ENCODE peak calls at places on chromosomes 5 and 9, in four cellular contexts. N is HCT116, I is lower lobe of right lung, R is lung. C is an unnamed sample. For H3K4me1, the result is how much of the 10 kb centered on the place peaks cover.

GRCh38 chr9:78393340-78393739 is 96.4 kb downstream of the PSAT1 start:
- DNase-seq in N (no peak), I (no peak), R (no peak), C (no peak)

GRCh38 chr9:108889649-108890067 is 27.6 kb downstream of the ACTL7A start:
- DNase-seq in N (peak), I (no peak), R (no peak), C (no peak)

GRCh38 chr5:57298985-57299491 is 125.2 kb downstream of the GPBP1 start:
- DNase-seq in N (peak), I (no peak), R (peak), C (peak)

GRCh38 chr5:142063878-142064331 is 44.7 kb upstream of the NDFIP1 start:
- DNase-seq in N (no peak), I (no peak), R (no peak), C (no peak)

GRCh38 chr5:33321026-33321425 is 119.7 kb upstream of the TARS1 start:
- DNase-seq in N (no peak), I (no peak), R (peak), C (no peak)

GRCh38 chr9:76880210-76880609 is 25.7 kb downstream of the PRUNE2 start:
- DNase-seq in N (no peak), I (no peak), R (no peak), C (no peak)

GRCh38 chr9:130539473-130540223 is 39.7 kb upstream of the FUBP3 start:
- DNase-seq in N (peak), I (no peak), R (no peak), C (no peak)

GRCh38 chr9:129428890-129429577 is 191.9 kb downstream of the C9orf50 start:
- DNase-seq in N (no peak), I (no peak), R (no peak), C (no peak)

GRCh38 chr9:94212531-94212930 is 46.6 kb upstream of the ZNF169 start:
- DNase-seq in N (no peak), I (no peak), R (no peak), C (no peak)

GRCh38 chr9:124257865-124258764 is at the start of gene NEK6:
- DNase-seq in N (no peak), I (peak), R (no peak), C (no peak)

GRCh38 chr5:14143843-14144585 is 872 bp downstream of the TRIO start:
- DNase-seq in N (no peak), I (peak), R (peak), C (no peak)

GRCh38 chr9:6827370-6827949 is 69.7 kb downstream of the KDM4C start:
- DNase-seq in N (peak), I (no peak), R (no peak), C (no peak)

GRCh38 chr9:71223953-71224538 is 102.6 kb upstream of the TRPM3 start:
- DNase-seq in N (no peak), I (no peak), R (no peak), C (no peak)

GRCh38 chr5:172437445-172438303 is 16.7 kb downstream of the SH3PXD2B start:
- DNase-seq in N (peak), I (peak), R (peak), C (no peak)

GRCh38 chr9:3865373-3865772 is 339.6 kb upstream of the RFX3 start:
- DNase-seq in N (no peak), I (no peak), R (no peak), C (no peak)

GRCh38 chr9:4126996-4127395 is 172.9 kb downstream of the GLIS3 start:
- DNase-seq in N (no peak), I (no peak), R (no peak), C (no peak)

GRCh38 chr5:27592231-27592630 is 553.8 kb upstream of the CDH9 start:
- DNase-seq in N (no peak), I (no peak), R (no peak), C (no peak)

DNA sequence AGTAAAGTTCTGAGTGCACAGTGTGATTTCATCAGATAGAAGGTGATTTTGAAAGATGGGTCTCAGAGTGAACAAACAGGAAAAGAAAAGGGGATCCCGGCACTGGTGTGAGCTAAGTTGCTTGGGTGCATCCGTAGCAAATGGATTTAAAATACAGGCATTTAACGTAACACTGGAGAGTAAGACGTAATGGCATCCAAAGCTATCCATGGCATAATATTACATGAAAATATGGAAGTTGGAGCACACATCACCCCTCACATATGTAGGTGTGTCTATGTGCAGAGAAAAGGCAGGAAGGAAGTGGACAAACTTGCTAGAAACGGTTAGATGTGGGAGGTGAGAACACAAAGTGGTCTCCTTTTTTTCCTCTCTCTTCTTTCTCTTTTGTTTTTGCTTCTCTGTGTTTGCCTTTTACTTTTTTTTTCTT is 38.2 kb upstream of the SEMA4D start:
- DNase-seq in N (no peak), I (no peak), R (no peak), C (no peak)
- H3K4me1 ChIP-seq in N (under half), I (under half), R (under half), C (under half)

GRCh38 chr9:36815023-36815422 is 219.0 kb downstream of the PAX5 start:
- DNase-seq in N (no peak), I (no peak), R (no peak), C (no peak)
- H3K4me3 ChIP-seq in N (no peak), I (no peak), R (no peak), C (no peak)

GRCh38 chr9:93094294-93095204 is 1.5 kb upstream of the CARD19 start:
- DNase-seq in N (no peak), I (peak), R (no peak), C (no peak)
- H3K27ac ChIP-seq in N (peak), I (peak), R (peak), C (peak)

GRCh38 chr9:127973169-127974001 is 7.4 kb downstream of the EEIG1 start:
- DNase-seq in N (no peak), I (no peak), R (no peak), C (no peak)
- H3K4me1 ChIP-seq in N (half or more), I (half or more), R (under half), C (half or more)

GRCh38 chr5:82405166-82405565 is 127.0 kb upstream of the RPS23 start:
- DNase-seq in N (no peak), I (no peak), R (no peak), C (no peak)
- H3K4me3 ChIP-seq in N (no peak), I (no peak), R (no peak), C (no peak)

GRCh38 chr5:59685131-59685530 is 208.4 kb downstream of the PDE4D start:
- DNase-seq in N (no peak), I (no peak), R (no peak), C (no peak)
- H3K27ac ChIP-seq in N (no peak), I (no peak), R (no peak), C (no peak)

DNA sequence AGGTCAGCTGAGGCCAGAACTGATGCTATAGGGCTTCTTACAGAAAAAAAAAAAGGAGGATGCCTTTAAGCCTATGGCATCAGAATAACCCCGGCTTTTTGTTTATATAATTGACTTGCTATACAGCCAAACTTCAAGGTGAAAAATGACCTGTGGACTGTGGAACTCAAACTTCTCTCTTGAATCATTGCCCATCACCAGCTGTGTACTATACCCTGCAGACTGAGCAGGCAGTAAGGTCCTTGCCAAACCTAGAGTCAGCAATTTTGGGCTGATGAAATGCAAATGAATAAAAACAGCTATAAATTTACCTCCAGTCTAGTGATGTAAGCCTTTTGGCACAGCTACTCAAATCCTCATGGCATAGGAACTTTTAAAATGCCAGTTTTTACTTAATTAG is 44.5 kb upstream of the PPP3R2 start:
- DNase-seq in N (no peak), I (no peak), R (no peak), C (no peak)
- H3K4me1 ChIP-seq in N (under half), I (under half), R (under half), C (under half)

GRCh38 chr5:96930058-96930457 is 5.8 kb upstream of the LNPEP start:
- DNase-seq in N (no peak), I (no peak), R (no peak), C (no peak)

GRCh38 chr5:96932026-96932425 is 3.9 kb upstream of the LNPEP start:
- DNase-seq in N (no peak), I (no peak), R (no peak), C (no peak)

GRCh38 chr5:96928931-96929708 is 6.8 kb upstream of the LNPEP start:
- DNase-seq in N (no peak), I (no peak), R (no peak), C (no peak)

GRCh38 chr5:96931605-96932004 is 4.3 kb upstream of the LNPEP start:
- DNase-seq in N (no peak), I (no peak), R (no peak), C (no peak)

DNA sequence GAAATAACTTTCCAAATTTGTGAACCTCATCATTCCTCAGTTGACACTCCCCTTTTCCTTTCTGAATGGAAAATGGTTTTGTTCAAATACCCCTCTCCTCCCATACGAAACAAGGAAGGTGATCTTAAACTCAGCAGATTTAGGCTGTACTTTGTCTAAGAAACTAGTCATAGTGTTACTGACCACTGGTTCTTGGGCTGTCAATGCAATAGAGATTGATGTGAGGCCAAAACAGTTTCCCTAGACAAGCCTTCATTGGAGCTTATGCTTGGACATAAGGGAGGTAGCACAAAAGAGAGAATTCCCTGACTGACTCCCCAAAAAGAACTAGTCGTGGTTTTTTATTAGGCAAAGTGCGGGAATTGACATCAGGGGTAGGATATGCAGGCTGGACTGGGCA is 5.3 kb upstream of the LNPEP start:
- DNase-seq in N (no peak), I (no peak), R (no peak), C (no peak)
- H3K4me3 ChIP-seq in N (no peak), I (no peak), R (no peak), C (no peak)

C was measured in esophagus muscularis mucosa.